ENCODE peak calls at places on chromosomes 16 and 17, in four cellular contexts. C, O, I and W are unnamed samples.

GRCh38 chr17:8153957-8154607 is 1.9 kb upstream of the PER1 start:
- DNase-seq in C (peak), O (peak), I (peak), W (peak)

GRCh38 chr17:77304051-77304745 is 163.4 kb downstream of the SEC14L1 start:
- DNase-seq in I (no peak), C (no peak), O (no peak), W (no peak)

GRCh38 chr17:76370261-76370993 is 14.0 kb upstream of the SPHK1 start:
- DNase-seq in C (peak), I (no peak), O (peak), W (peak)

GRCh38 chr16:306911-307370 is 24.0 kb downstream of the PDIA2 start:
- DNase-seq in I (no peak), C (no peak), O (no peak), W (no peak)

GRCh38 chr16:22214893-22215292 is 8.8 kb downstream of the EEF2K start:
- DNase-seq in O (no peak), I (no peak), C (no peak), W (no peak)

GRCh38 chr16:54576776-54577175 is 290.2 kb upstream of the IRX3 start:
- DNase-seq in O (no peak), C (no peak), I (no peak), W (no peak)

GRCh38 chr17:21218101-21218500 is 4.1 kb upstream of the TMEM11 start:
- DNase-seq in O (no peak), I (no peak), C (no peak), W (no peak)

GRCh38 chr17:46865100-46865499 is 13.7 kb downstream of the WNT9B start:
- DNase-seq in C (no peak), I (no peak), O (no peak), W (no peak)

GRCh38 chr16:29745853-29746345 is at the start of gene C16orf54:
- DNase-seq in I (peak), O (peak), C (peak), W (no peak)

GRCh38 chr16:50331570-50331969 is 37.2 kb downstream of the BRD7 start:
- DNase-seq in O (no peak), C (no peak), I (no peak), W (no peak)

GRCh38 chr16:88875703-88876234 is 9.3 kb upstream of the PABPN1L start:
- DNase-seq in O (no peak), I (no peak), C (no peak), W (no peak)

GRCh38 chr17:73028311-73028755 is 64.2 kb downstream of the SLC39A11 start:
- DNase-seq in C (no peak), I (no peak), O (no peak), W (peak)

GRCh38 chr17:7445011-7445927 is at the start of gene CHRNB1:
- DNase-seq in C (peak), O (peak), I (peak), W (peak)

GRCh38 chr17:61833536-61834203 is 29.7 kb downstream of the BRIP1 start:
- DNase-seq in I (no peak), C (no peak), O (no peak), W (peak)

GRCh38 chr17:8745586-8746500 is 1.2 kb upstream of the CCDC42 start:
- DNase-seq in O (peak), I (peak), C (peak), W (peak)

GRCh38 chr16:46715769-46716305 is 26.4 kb downstream of the ORC6 start:
- DNase-seq in O (peak), C (peak), I (no peak), W (peak)

GRCh38 chr17:63364387-63364786 is 81.7 kb downstream of the CYB561 start:
- DNase-seq in C (no peak), O (no peak), I (no peak), W (peak)

GRCh38 chr16:77794586-77794985 is 6.2 kb downstream of the VAT1L start:
- DNase-seq in O (no peak), I (no peak), C (no peak), W (peak)

GRCh38 chr17:49775546-49776260 is 11.8 kb upstream of the FAM117A start:
- DNase-seq in I (no peak), O (no peak), C (no peak), W (no peak)

GRCh38 chr17:70050931-70051330 is 24.1 kb upstream of the KCNJ16 start:
- DNase-seq in I (no peak), O (no peak), C (no peak), W (no peak)

GRCh38 chr16:81401035-81401950 is 43.3 kb upstream of the CMIP start:
- DNase-seq in I (no peak), O (no peak), C (no peak), W (peak)

GRCh38 chr16:80938035-80938927 is 68.4 kb downstream of the CMC2 start:
- DNase-seq in C (peak), O (no peak), I (no peak), W (peak)

GRCh38 chr17:3738562-3739295 is 15.0 kb downstream of the HASPIN start:
- DNase-seq in O (no peak), C (peak), I (peak), W (no peak)

GRCh38 chr17:8868092-8868491 is 618 bp upstream of the PIK3R6 start:
- DNase-seq in O (no peak), I (no peak), C (no peak), W (no peak)

GRCh38 chr17:30237296-30238002 is 2.0 kb upstream of the SLC6A4 start:
- DNase-seq in I (no peak), C (no peak), O (no peak), W (no peak)

GRCh38 chr16:11699234-11699894 is 31.1 kb downstream of the SNN start:
- DNase-seq in C (no peak), O (no peak), I (no peak), W (no peak)

GRCh38 chr17:1860978-1861377 is 31.2 kb downstream of the RPA1 start:
- DNase-seq in I (no peak), C (peak), O (no peak), W (no peak)

GRCh38 chr17:37430051-37430591 is 23.4 kb downstream of the TADA2A start:
- DNase-seq in O (no peak), I (no peak), C (no peak), W (peak)

GRCh38 chr17:29084476-29085148 is 41.7 kb downstream of the PIPOX start:
- DNase-seq in O (no peak), C (no peak), I (no peak), W (no peak)

GRCh38 chr16:8887438-8887765 is 5.3 kb downstream of the LITAFD start:
- DNase-seq in O (no peak), C (no peak), I (no peak), W (no peak)

GRCh38 chr16:85980686-85981085 is 81.7 kb downstream of the IRF8 start:
- DNase-seq in I (no peak), O (no peak), C (no peak), W (no peak)

GRCh38 chr17:18219016-18219415 is 6.4 kb upstream of the LLGL1 start:
- DNase-seq in O (peak), I (no peak), C (peak), W (peak)

GRCh38 chr16:85391175-85391707 is 221.9 kb upstream of the GSE1 start:
- DNase-seq in I (no peak), O (no peak), C (peak), W (no peak)

GRCh38 chr16:54511181-54511731 is 224.7 kb upstream of the IRX3 start:
- DNase-seq in I (no peak), O (no peak), C (no peak), W (peak)

GRCh38 chr17:17130077-17130844 is 75.9 kb downstream of the PLD6 start:
- DNase-seq in I (no peak), C (peak), O (no peak), W (no peak)
- TF ChIP-seq CTCF in I (no peak), C (no peak), O (no peak), W (no peak)

GRCh38 chr17:82128287-82128686 is 30.3 kb upstream of the FASN start:
- DNase-seq in O (no peak), I (no peak), C (no peak), W (no peak)

GRCh38 chr17:82126479-82127314 is 28.7 kb upstream of the FASN start:
- DNase-seq in I (peak), O (no peak), C (no peak), W (no peak)

GRCh38 chr17:82127315-82127595 is 29.2 kb upstream of the FASN start:
- DNase-seq in O (no peak), I (no peak), C (no peak), W (no peak)

GRCh38 chr17:82129095-82129494 is 31.1 kb upstream of the FASN start:
- DNase-seq in I (no peak), C (no peak), O (no peak), W (no peak)

DNA sequence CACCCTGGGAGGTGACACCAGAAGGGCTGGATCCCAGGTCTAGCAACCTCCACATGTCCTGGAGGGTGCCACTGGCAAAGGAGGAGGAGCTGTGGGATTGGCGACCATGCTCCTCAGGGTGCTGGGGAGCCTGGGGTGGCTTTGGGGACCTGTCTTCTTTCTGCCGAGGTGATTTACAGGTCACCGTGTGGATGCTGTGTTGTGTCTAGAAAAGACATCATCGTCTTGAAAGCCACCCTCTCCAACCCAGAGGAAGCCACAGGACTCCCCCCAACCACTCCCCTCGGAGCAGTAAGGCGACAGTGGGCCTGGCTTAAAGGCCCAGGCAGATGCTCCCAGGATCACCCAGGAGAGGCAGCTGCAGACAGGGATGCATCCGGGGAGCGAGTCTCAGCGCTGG is 29.7 kb upstream of the FASN start:
- DNase-seq in I (no peak), C (no peak), O (no peak), W (no peak)
- H3K4me3 ChIP-seq in I (no peak), C (no peak), O (no peak), W (no peak)

GRCh38 chr16:56631197-56631596 is 1.3 kb upstream of the MT1M start:
- DNase-seq in C (no peak), I (no peak), O (no peak), W (no peak)

GRCh38 chr16:56628486-56629035 is 3.0 kb downstream of the MT1E start:
- DNase-seq in I (no peak), O (no peak), C (no peak), W (peak)

GRCh38 chr16:56631832-56632159 is 663 bp upstream of the MT1M start:
- DNase-seq in O (no peak), I (no peak), C (no peak), W (no peak)

GRCh38 chr16:56629531-56629930 is 2.9 kb upstream of the MT1M start:
- DNase-seq in O (no peak), C (no peak), I (no peak), W (no peak)

GRCh38 chr16:56630134-56630533 is 2.3 kb upstream of the MT1M start:
- DNase-seq in O (no peak), I (no peak), C (no peak), W (no peak)
- TF ChIP-seq CTCF in O (no peak), I (no peak), C (no peak), W (no peak)

DNA sequence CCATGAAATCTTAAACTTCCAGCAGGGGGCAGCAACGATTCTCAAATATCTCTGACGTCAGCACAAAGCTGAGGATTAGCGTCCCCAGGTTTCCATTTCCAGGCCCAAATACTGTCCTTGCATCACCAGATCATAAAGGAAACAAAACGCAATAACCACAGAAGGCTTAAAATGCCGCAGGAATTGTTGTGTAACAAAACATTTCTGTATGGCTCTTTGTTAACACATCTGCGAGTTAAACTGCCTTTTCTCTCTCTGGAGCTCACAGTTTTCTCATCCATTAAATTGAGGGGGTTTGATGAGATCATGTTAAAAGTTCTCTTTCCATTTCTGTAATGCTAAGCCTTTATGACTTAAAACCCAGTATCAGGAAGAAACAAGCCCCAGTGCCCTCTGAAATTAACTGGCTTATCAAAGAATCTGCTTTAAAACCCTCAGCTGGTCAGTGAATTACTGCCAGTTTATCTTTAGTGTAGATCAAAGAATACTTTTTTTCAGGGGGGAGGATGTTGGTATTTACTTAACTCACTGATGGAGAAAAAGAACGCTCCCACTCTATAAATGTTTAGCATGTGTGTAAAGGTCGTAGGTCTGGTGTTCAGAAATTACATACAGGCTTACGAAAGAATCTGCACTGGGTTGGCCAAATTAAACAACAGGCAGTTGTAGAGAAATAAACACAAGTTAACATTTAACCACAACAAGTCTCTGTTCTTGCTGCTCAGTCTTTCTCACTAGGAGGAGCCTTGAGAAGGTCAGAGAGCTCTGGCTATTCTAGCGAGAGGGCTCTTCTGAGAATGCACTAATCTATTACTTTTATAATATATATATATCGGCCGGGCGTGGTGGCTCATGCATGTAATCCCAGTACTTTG is 10.6 kb upstream of the TERF2 start:
- DNase-seq in C (no peak), I (peak), O (no peak), W (peak)
- H3K4me3 ChIP-seq in C (peak), I (no peak), O (no peak), W (no peak)